ENCODE peak calls at places on chromosomes 13 and 19, in five cellular contexts. S, F, P, N and V are unnamed samples. For H3K4me1, the result is how much of the 10 kb centered on the place peaks cover.

GRCh38 chr13:59776924-59777690 is 386.6 kb downstream of the DIAPH3 start:
- DNase-seq in S (no peak), F (no peak), P (no peak), N (no peak), V (no peak)

GRCh38 chr13:38542601-38543000 is 144.3 kb upstream of the FREM2 start:
- DNase-seq in S (no peak), F (no peak), P (no peak), N (no peak), V (no peak)

GRCh38 chr13:39462456-39462855 is 140.5 kb downstream of the LHFPL6 start:
- DNase-seq in S (no peak), F (no peak), P (peak), N (no peak), V (peak)

GRCh38 chr13:74201530-74201929 is 67.3 kb upstream of the KLF12 start:
- DNase-seq in S (no peak), F (no peak), P (no peak), N (no peak), V (no peak)

GRCh38 chr13:111337206-111337605 is 16.8 kb downstream of the TEX29 start:
- DNase-seq in S (no peak), F (no peak), P (no peak), N (no peak), V (peak)

GRCh38 chr19:38949580-38950367 is 19.0 kb downstream of the MRPS12 start:
- DNase-seq in S (peak), F (peak), P (no peak), N (peak), V (peak)

GRCh38 chr19:10644351-10645007 is 9.7 kb upstream of the ILF3 start:
- DNase-seq in S (peak), F (peak), P (peak), N (peak), V (peak)

GRCh38 chr13:35887028-35887666 is 244.0 kb downstream of the DCLK1 start:
- DNase-seq in S (no peak), F (no peak), P (no peak), N (no peak), V (peak)

GRCh38 chr19:58196911-58197616 is 14.2 kb downstream of the ZNF274 start:
- DNase-seq in S (no peak), F (no peak), P (no peak), N (no peak), V (no peak)

GRCh38 chr19:4633140-4633967 is 6.0 kb upstream of the TNFAIP8L1 start:
- DNase-seq in S (peak), F (peak), P (peak), N (peak), V (peak)

GRCh38 chr19:52248256-52248655 is 21.1 kb upstream of the ZNF766 start:
- DNase-seq in S (peak), F (peak), P (peak), N (peak), V (peak)

GRCh38 chr19:49999371-50000010 is 25.7 kb downstream of the VRK3 start:
- DNase-seq in S (no peak), F (no peak), P (no peak), N (no peak), V (no peak)

GRCh38 chr13:68697551-68697950 is 1410.1 kb upstream of the ATXN8OS start:
- DNase-seq in S (no peak), F (no peak), P (no peak), N (no peak), V (no peak)

GRCh38 chr13:25473864-25474263 is 102.1 kb downstream of the ATP8A2 start:
- DNase-seq in S (no peak), F (no peak), P (no peak), N (no peak), V (no peak)

GRCh38 chr13:25463496-25463895 is 91.7 kb downstream of the ATP8A2 start:
- DNase-seq in S (no peak), F (no peak), P (no peak), N (no peak), V (no peak)

GRCh38 chr13:25466880-25467279 is 95.1 kb downstream of the ATP8A2 start:
- DNase-seq in S (no peak), F (no peak), P (no peak), N (no peak), V (no peak)

GRCh38 chr13:25468330-25469178 is 96.8 kb downstream of the ATP8A2 start:
- DNase-seq in S (peak), F (no peak), P (no peak), N (no peak), V (no peak)

GRCh38 chr13:25469179-25469545 is 97.4 kb downstream of the ATP8A2 start:
- DNase-seq in S (no peak), F (no peak), P (no peak), N (no peak), V (no peak)
- H3K4me3 ChIP-seq in S (peak), F (no peak), P (no peak), N (no peak), V (no peak)

DNA sequence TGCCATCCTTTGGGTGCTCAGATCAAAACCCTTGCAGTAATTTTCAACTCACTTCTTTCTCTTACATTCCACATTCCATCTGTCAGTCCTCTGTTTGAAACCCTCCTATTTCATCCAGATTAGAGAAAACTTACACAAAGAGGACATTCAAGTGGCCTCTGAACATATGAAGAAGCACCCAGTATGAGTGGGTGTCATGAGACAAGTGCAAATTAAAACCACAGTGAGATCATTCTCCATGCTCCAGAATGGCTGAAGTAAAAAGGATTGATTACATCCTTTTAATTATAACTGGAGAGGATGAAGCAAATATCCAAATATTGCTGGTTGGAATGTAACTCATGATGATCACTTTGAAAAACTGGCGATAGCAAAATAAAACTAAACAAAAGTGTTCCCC is 96.5 kb downstream of the MIPEP start:
- DNase-seq in S (no peak), F (no peak), P (no peak), N (no peak), V (no peak)
- H3K4me1 ChIP-seq in S (under half), F (under half), P (under half), N (under half), V (under half)

DNA sequence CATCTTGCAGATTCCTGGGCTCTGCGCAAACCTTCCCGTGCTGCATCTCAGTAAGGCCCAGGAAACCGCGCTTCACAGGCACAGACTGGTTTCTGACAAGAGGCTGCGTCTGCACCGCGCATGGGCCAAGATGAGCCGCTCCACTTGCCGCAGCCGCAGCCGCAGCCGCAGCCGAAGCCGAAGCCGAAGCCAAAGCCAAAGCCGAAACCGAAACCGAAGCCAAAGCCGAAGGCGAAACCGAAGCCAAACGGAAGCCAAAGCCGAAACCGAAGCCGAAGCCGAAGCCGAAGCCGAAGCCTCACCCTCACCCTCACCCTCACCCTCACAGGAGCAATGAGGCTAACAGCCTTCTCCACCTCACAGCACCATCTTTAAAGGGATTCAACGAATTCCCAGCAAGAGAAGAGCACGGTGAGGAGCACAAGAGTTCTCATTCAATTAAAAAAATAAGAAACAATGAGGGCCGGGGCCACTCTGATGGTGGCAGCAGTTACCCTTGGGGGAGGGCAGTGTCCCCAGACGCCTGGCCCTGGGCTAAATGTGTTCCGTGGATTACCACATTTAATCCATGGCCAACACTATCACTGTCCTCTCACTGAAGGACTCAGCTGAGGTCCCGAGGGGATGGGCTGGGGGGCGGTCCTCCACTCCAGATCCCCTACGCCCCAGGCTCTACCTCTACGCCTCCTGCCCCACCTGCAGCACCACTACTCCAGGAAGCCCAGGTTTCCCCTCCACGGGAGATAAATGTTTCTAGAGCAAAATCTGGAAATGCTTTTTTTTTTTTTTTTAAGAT is 29.1 kb downstream of the ZNF787 start:
- DNase-seq in S (no peak), F (no peak), P (no peak), N (no peak), V (no peak)
- H3K4me3 ChIP-seq in S (no peak), F (no peak), P (no peak), N (peak), V (no peak)

GRCh38 chr13:40644838-40645620 is 21.4 kb downstream of the FOXO1 start:
- DNase-seq in S (no peak), F (no peak), P (no peak), N (no peak), V (no peak)
- H3K4me1 ChIP-seq in S (under half), F (half or more), P (under half), N (half or more), V (under half)

GRCh38 chr13:48709213-48709612 is 55.5 kb downstream of the CYSLTR2 start:
- DNase-seq in S (no peak), F (no peak), P (no peak), N (no peak), V (no peak)

GRCh38 chr13:48712141-48712540 is 58.4 kb downstream of the CYSLTR2 start:
- DNase-seq in S (no peak), F (no peak), P (no peak), N (no peak), V (no peak)

GRCh38 chr13:48707405-48707804 is 53.7 kb downstream of the CYSLTR2 start:
- DNase-seq in S (no peak), F (no peak), P (no peak), N (no peak), V (no peak)

GRCh38 chr13:48710160-48710559 is 56.4 kb downstream of the CYSLTR2 start:
- DNase-seq in S (no peak), F (no peak), P (no peak), N (no peak), V (no peak)

GRCh38 chr13:48708764-48709163 is 55.0 kb downstream of the CYSLTR2 start:
- DNase-seq in S (no peak), F (no peak), P (no peak), N (no peak), V (no peak)
- H3K4me3 ChIP-seq in S (no peak), F (no peak), P (no peak), N (no peak), V (no peak)

DNA sequence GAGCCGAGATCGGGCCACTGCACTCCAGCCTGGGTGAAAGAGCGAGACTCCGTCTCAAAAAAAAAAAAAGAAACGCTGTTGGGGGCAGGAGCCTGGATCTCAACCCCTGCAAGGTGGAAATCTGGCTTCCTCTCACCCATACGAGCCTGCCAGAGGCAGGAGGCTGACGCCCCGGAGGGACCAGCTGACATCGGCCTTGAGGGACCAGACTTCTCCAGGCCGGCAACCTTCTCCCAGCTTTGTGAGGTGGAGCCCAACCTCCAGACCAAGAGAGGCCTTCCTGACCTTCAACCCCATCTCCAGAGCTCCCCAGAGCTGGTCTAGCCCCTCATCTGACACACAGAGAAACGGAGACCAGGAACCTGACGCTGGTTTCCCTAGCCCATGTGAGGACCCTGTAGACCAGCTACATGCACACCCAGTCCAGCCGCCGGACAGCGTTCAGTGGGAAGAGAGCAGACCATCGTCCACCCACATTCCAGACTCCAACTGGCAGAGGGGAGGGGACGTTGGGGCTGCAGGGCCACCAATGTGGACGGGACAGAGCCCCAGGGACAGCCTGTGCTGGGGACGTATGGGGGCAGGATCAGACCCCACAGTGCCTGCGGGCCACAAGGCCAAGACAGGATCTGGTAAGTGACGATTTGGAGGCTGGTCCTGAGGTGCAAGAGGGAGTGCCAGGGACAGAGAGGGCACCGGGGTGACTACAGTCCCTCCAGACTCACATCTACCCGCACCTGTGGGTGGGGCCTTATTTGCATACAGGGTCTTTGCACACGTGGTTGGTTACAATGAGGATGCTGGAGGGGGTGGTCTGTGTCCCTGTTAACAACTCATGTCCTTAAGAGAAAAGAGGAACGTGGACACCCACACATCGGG is 11.4 kb downstream of the SBNO2 start:
- DNase-seq in S (no peak), F (no peak), P (no peak), N (no peak), V (no peak)
- H3K4me1 ChIP-seq in S (under half), F (under half), P (under half), N (under half), V (under half)

GRCh38 chr13:114047358-114047881 is 73.5 kb upstream of the C13orf46 start:
- DNase-seq in S (no peak), F (no peak), P (no peak), N (no peak), V (no peak)

GRCh38 chr13:114049626-114050101 is 75.8 kb upstream of the C13orf46 start:
- DNase-seq in S (no peak), F (no peak), P (no peak), N (no peak), V (no peak)

GRCh38 chr13:114049026-114049425 is 75.2 kb upstream of the C13orf46 start:
- DNase-seq in S (no peak), F (no peak), P (no peak), N (no peak), V (no peak)

GRCh38 chr13:114046447-114046846 is 72.6 kb upstream of the C13orf46 start:
- DNase-seq in S (no peak), F (no peak), P (no peak), N (no peak), V (no peak)

GRCh38 chr13:114048463-114048862 is 74.6 kb upstream of the C13orf46 start:
- DNase-seq in S (no peak), F (no peak), P (no peak), N (no peak), V (no peak)
- H3K4me3 ChIP-seq in S (no peak), F (no peak), P (no peak), N (no peak), V (no peak)

GRCh38 chr13:79987323-79987722 is 353.6 kb downstream of the SPRY2 start:
- DNase-seq in S (no peak), F (no peak), P (no peak), N (no peak), V (no peak)
- H3K4me1 ChIP-seq in S (under half), F (under half), P (under half), N (under half), V (under half)

GRCh38 chr13:30037306-30037705 is 186.9 kb upstream of the UBL3 start:
- DNase-seq in S (no peak), F (no peak), P (no peak), N (no peak), V (no peak)

GRCh38 chr13:30031488-30031887 is 181.1 kb upstream of the UBL3 start:
- DNase-seq in S (no peak), F (no peak), P (no peak), N (no peak), V (no peak)

GRCh38 chr13:30034448-30034795 is 184.0 kb upstream of the UBL3 start:
- DNase-seq in S (no peak), F (no peak), P (no peak), N (no peak), V (no peak)

GRCh38 chr13:30032263-30032662 is 181.8 kb upstream of the UBL3 start:
- DNase-seq in S (no peak), F (no peak), P (no peak), N (no peak), V (no peak)

DNA sequence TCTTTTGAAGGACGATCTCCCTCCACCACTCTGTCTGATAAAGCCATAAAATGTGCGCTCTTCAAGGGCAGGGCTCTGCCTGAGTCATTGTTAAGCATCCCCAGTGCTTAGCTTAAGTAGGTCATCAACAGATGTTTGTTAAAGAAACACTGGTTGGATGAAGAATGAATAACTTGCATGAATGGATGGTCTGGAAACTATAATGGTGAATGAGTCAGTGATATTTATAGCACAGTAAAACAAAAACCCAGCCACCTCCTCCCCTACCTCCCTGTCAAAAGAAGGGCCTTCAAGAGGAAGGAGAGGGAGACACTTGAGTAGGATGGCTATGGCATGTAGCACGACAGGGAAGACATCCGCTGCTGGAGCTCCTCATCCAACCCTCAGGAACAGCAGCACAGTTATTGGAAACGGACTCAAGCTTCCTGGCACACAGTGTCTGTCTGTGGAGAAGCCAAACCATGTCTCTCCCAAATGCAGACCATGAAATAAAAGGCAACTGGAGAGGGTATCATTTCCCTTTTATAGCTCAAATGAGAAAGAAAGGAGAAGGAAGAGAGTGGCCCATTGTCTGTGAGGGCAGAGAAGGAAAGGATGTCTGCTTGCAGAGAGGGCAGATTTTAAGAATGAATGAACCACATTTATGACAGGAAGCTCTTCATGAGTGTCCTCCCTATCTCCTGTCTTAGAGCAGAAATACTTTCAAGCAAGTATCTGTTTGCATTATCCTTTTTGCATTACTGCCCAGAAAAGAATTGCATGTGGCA is 183.4 kb upstream of the UBL3 start:
- DNase-seq in S (no peak), F (no peak), P (no peak), N (no peak), V (no peak)
- H3K4me3 ChIP-seq in S (no peak), F (no peak), P (no peak), N (no peak), V (no peak)

GRCh38 chr19:18401580-18402112 is 4.2 kb upstream of the LRRC25 start:
- DNase-seq in S (peak), F (no peak), P (peak), N (peak), V (no peak)

GRCh38 chr19:18393836-18394235 is 3.6 kb downstream of the LRRC25 start:
- DNase-seq in S (no peak), F (peak), P (no peak), N (peak), V (no peak)

GRCh38 chr19:18397242-18398202 is at the start of gene LRRC25:
- DNase-seq in S (peak), F (no peak), P (no peak), N (peak), V (peak)

GRCh38 chr19:18396471-18397241 is 766 bp downstream of the LRRC25 start:
- DNase-seq in S (peak), F (no peak), P (no peak), N (no peak), V (no peak)

GRCh38 chr19:18399008-18399407 is 1.6 kb upstream of the LRRC25 start:
- DNase-seq in S (peak), F (peak), P (no peak), N (no peak), V (no peak)
- H3K4me1 ChIP-seq in S (under half), F (under half), P (under half), N (under half), V (under half)